ENCODE peak calls at places on chromosomes 12 and 14, in six cellular contexts. H, Q, S, W, U and N are unnamed samples.

GRCh38 chr14:105411017-105411941 is 8.3 kb upstream of the MTA1 start:
- DNase-seq in Q (no peak), U (peak; percentile 54), W (peak; percentile 29), H (no peak), S (no peak), N (no peak)

GRCh38 chr12:96399081-96399918 is 939 bp downstream of the CDK17 start:
- DNase-seq in H (peak; percentile 80), Q (peak; percentile 70), U (peak; percentile 85), W (peak; percentile 29), S (peak; percentile 86), N (peak; percentile 12)

GRCh38 chr12:66665416-66665815 is 13.5 kb downstream of the GRIP1 start:
- DNase-seq in U (no peak), S (no peak), Q (no peak), H (no peak), W (peak; percentile 33), N (no peak)

GRCh38 chr14:94115068-94115591 is 4.6 kb downstream of the IFI27 start:
- DNase-seq in W (no peak), H (no peak), Q (no peak), U (no peak), S (no peak), N (no peak)

GRCh38 chr12:39816671-39817185 is 197.1 kb upstream of the ABCD2 start:
- DNase-seq in W (no peak), U (no peak), H (no peak), S (no peak), Q (no peak), N (no peak)

GRCh38 chr12:6114476-6114870 is 10.0 kb downstream of the VWF start:
- DNase-seq in H (no peak), U (no peak), W (no peak), Q (no peak), S (no peak), N (no peak)

GRCh38 chr12:26239508-26240328 is 44.3 kb downstream of the SSPN start:
- DNase-seq in Q (no peak), U (no peak), W (peak; percentile 82), H (peak; percentile 61), S (peak; percentile 62), N (peak; percentile 57)

GRCh38 chr12:67414011-67414715 is 145.0 kb downstream of the CAND1 start:
- DNase-seq in S (no peak), U (no peak), W (no peak), Q (no peak), H (no peak), N (no peak)

GRCh38 chr12:74663958-74664357 is 126.3 kb downstream of the ATXN7L3B start:
- DNase-seq in H (no peak), U (no peak), S (no peak), W (no peak), Q (no peak), N (no peak)

GRCh38 chr14:62954165-62954564 is 91.1 kb downstream of the KCNH5 start:
- DNase-seq in U (no peak), S (no peak), Q (no peak), H (no peak), W (no peak), N (no peak)

GRCh38 chr12:116771651-116772050 is 33.5 kb downstream of the RNFT2 start:
- DNase-seq in S (no peak), U (no peak), W (peak; percentile 12), H (no peak), Q (no peak), N (no peak)

GRCh38 chr12:11669348-11669747 is 19.9 kb downstream of the ETV6 start:
- DNase-seq in H (no peak), U (no peak), S (no peak), Q (no peak), W (no peak), N (no peak)
- TF ChIP-seq CTCF in H (no peak), U (no peak), S (no peak), Q (no peak), W (no peak), N (no peak)

GRCh38 chr12:108717243-108717642 is 14.1 kb downstream of the CORO1C start:
- DNase-seq in Q (no peak), U (no peak), H (no peak), S (no peak), W (no peak), N (no peak)
- TF ChIP-seq CTCF in Q (no peak), U (no peak), H (no peak), S (no peak), W (no peak), N (no peak)

DNA sequence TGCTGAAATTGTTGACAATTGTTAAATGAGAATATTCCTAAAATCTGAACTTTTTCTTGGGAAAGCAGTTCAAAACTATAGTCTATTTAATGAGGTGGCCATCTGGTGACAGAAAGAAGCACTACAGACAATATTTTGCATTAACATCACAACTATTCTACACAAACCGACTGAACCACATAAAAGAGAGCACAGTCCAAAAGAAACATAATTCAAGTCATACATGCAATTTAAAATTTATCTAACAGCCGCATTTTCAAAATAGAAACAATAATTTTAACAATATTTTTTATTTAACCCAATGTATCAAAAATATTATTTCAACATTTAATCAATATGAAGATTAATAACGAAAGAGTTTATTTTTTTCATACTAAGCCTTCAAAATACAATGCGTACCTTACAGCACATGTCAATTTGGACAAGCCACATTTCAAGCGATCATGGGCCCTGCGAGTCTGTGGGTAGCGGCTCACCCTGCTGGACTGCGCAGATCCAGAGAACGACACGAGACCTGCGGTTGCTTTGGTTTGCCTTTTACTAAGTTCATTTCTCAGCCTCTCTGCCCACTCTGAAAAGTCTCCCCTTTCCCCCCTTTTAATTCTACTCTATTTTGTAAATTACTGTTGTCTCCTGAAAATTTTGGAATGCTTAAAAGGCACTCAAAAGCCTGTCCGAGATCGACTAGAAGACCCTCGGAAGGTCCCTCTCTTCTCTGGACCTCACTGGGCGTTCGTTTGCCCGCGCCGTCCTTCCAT is 941 bp upstream of the LRRC9 start:
- DNase-seq in S (peak; percentile 20), Q (no peak), H (no peak), U (peak; percentile 9), W (peak; percentile 35), N (no peak)
- TF ChIP-seq CTCF in S (peak; percentile 16), Q (peak; percentile 43), H (peak; percentile 17), U (no peak), W (peak; percentile 30), N (peak; percentile 32)

GRCh38 chr12:99387661-99388060 is 259.9 kb upstream of the GARIN6 start:
- DNase-seq in Q (no peak), W (no peak), U (no peak), S (no peak), H (no peak), N (no peak)
- TF ChIP-seq CTCF in Q (no peak), W (no peak), U (no peak), S (no peak), H (no peak), N (no peak)

GRCh38 chr12:69238589-69239285 is 632 bp upstream of the CPSF6 start:
- DNase-seq in S (no peak), H (no peak), W (no peak), U (no peak), Q (no peak), N (no peak)
- TF ChIP-seq CTCF in S (no peak), H (no peak), W (no peak), U (no peak), Q (no peak), N (no peak)